ENCODE peak calls at places on chromosome 16, in four cellular contexts. L is psoas muscle, O is heart left ventricle, C is nephron progenitor cell. B is an unnamed sample.

GRCh38 chr16:55508941-55509920 is at the start of gene LPCAT2:
- DNase-seq in L (peak), O (peak), C (peak), B (peak)

GRCh38 chr16:83939266-83939856 is 13.7 kb upstream of the OSGIN1 start:
- DNase-seq in L (no peak), O (no peak), C (no peak), B (no peak)

GRCh38 chr16:85321856-85322271 is 209.6 kb upstream of the CIBAR2 start:
- DNase-seq in L (peak), O (peak), C (no peak), B (no peak)

GRCh38 chr16:51818342-51818944 is 667.4 kb upstream of the SALL1 start:
- DNase-seq in L (no peak), O (no peak), C (peak), B (peak)

GRCh38 chr16:10521681-10522274 is 58.6 kb downstream of the EMP2 start:
- DNase-seq in L (peak), O (peak), C (peak), B (peak)

GRCh38 chr16:4314532-4315184 is 1.2 kb upstream of the GLIS2 start:
- DNase-seq in L (peak), O (no peak), C (peak), B (no peak)

GRCh38 chr16:65294708-65295107 is 172.8 kb upstream of the CDH11 start:
- DNase-seq in L (no peak), O (no peak), C (no peak), B (no peak)

GRCh38 chr16:66740010-66740409 is 11.4 kb downstream of the DYNC1LI2 start:
- DNase-seq in L (no peak), O (no peak), C (peak), B (peak)

GRCh38 chr16:49492090-49492801 is 118.6 kb downstream of the C16orf78 start:
- DNase-seq in L (peak), O (peak), C (peak), B (peak)

GRCh38 chr16:85675528-85675927 is 13.2 kb downstream of the GINS2 start:
- DNase-seq in L (no peak), O (no peak), C (no peak), B (no peak)

GRCh38 chr16:24996301-24996700 is 18.9 kb downstream of the ARHGAP17 start:
- DNase-seq in L (no peak), O (no peak), C (no peak), B (no peak)

GRCh38 chr16:24995033-24995432 is 20.1 kb downstream of the ARHGAP17 start:
- DNase-seq in L (no peak), O (no peak), C (no peak), B (no peak)

GRCh38 chr16:24993722-24994686 is 21.2 kb downstream of the ARHGAP17 start:
- DNase-seq in L (no peak), O (no peak), C (no peak), B (no peak)

GRCh38 chr16:24996731-24997130 is 18.4 kb downstream of the ARHGAP17 start:
- DNase-seq in L (no peak), O (no peak), C (no peak), B (no peak)

GRCh38 chr16:24995469-24995868 is 19.7 kb downstream of the ARHGAP17 start:
- DNase-seq in L (no peak), O (no peak), C (no peak), B (no peak)
- TF ChIP-seq CTCF in L (no peak), O (no peak), C (no peak), B (no peak)

GRCh38 chr16:86876499-86876898 is 298.1 kb downstream of the FOXL1 start:
- DNase-seq in L (no peak), O (no peak), C (no peak), B (no peak)
- TF ChIP-seq CTCF in L (no peak), O (no peak), C (no peak), B (no peak)

DNA sequence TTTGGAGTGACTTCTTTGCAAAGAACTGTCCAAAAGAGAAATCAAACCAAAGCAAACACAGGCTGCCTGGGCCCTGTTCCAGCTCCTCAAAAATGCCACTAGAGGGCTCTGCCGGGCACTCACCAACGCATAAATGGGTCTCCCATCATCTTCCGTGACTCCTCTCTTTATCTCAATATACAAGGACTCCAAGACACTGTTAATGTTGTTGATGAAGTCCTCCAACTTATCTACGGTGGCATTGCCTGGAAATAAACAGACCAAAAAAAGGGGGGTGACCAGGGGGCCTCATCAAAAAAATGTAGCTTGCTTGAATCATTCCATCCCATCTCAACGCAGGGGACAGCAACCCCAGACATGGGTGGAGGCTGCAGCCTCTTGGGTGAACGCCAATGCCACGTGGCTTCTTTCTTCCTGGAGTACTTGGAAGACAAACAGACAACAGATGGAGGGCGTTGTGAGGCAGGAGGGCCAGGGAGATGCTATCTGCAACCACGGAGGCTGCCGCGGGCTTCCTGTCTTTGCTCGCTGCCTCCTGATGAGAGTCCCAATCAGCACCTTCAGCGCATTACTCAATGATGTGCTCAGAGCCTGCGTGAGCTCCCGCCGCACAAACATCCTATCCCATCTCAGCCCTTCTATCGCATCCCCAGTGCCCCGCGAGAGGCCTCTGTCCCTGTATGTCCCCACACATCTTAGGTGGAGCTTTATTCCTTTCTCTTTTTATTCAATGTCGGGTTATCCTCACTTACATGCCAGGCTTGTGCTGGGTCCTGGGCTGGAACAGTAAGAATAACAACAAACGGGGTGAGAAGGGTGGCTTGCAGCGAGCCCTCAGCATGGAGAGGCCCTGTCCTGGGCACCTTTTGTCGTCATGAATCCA is 32.0 kb downstream of the KDM8 start:
- DNase-seq in L (peak), O (peak), C (peak), B (peak)
- TF ChIP-seq CTCF in L (peak), O (peak), C (peak), B (peak)

DNA sequence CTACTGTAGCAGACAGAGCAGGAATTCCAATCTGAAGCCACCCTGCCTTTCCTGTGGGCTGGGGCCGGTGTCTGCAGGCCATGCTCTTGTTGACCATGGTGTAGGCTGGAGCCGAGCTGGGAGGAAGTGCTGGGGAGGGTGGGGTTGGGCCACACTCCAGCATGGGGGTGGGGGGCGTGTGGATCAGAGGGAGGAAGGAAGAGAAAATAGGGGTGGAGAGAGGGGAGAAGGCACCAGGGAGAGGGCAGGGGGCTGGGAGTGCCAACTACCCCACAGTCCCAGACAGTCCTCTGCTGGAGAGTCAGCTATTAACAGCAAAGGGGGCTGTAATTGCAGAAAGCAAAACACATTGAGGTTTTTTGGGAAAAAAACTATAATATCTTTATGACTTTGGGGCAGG is 54.2 kb upstream of the JPH3 start:
- DNase-seq in L (no peak), O (no peak), C (no peak), B (no peak)
- TF ChIP-seq CTCF in L (no peak), O (no peak), C (no peak), B (no peak)